ENCODE peak calls at places on chromosomes 6 and 20, in nine cellular contexts. Q is left lung; N is fibroblast of the conjunctiva; K is activated CD4-positive, alpha-beta T cell treated with anti-CD3 and anti-CD28 coated beads for 4 hours; P is NCI-H187; W is iPS DF 19.7; E is T-helper 2 cell treated with Interferon-gamma antibody and Interleukin-4, amounts not matched to agents 5 μg/mL and 100 μg/mL, for 36 hours; X is stimulated activated CD4-positive, alpha-beta T cell treated with anti-CD3 and anti-CD28 coated beads, Interleukin-12 subunit alpha, Interleukin-12 subunit beta, amount 100 ng/mL, for 48 hours; J is T-cell. D is an unnamed sample.

GRCh38 chr6:23446394-23447001 is 679.5 kb upstream of the NRSN1 start:
- DNase-seq in J (no peak), P (peak; percentile 1), W (no peak), X (no peak), K (no peak), Q (no peak), N (peak; percentile 28), E (no peak), D (no peak)

GRCh38 chr6:41573268-41573667 is 27.1 kb downstream of the FOXP4 start:
- DNase-seq in J (no peak), N (no peak), W (no peak), Q (no peak), E (no peak), P (no peak), X (no peak), K (no peak), D (no peak)

GRCh38 chr20:56956536-56956935 is 309.9 kb downstream of the BMP7 start:
- DNase-seq in J (no peak), Q (no peak), N (no peak), E (no peak), W (no peak), X (no peak), K (no peak), P (no peak), D (no peak)

GRCh38 chr6:18477301-18477941 is 90.3 kb downstream of the RNF144B start:
- DNase-seq in E (no peak), P (no peak), X (no peak), W (no peak), J (no peak), K (no peak), N (no peak), Q (no peak), D (no peak)

GRCh38 chr6:55963301-55963700 is 87.9 kb upstream of the BMP5 start:
- DNase-seq in N (no peak), P (no peak), J (no peak), W (no peak), E (no peak), X (no peak), K (no peak), Q (no peak), D (no peak)

GRCh38 chr20:50320910-50321796 is 130.5 kb downstream of the CEBPB start:
- DNase-seq in J (no peak), X (no peak), W (no peak), N (peak; percentile 76), P (no peak), K (no peak), Q (peak; percentile 93), E (peak; percentile 44), D (no peak)

GRCh38 chr6:1381397-1382330 is 7.7 kb upstream of the FOXF2 start:
- DNase-seq in X (peak; percentile 48), N (no peak), W (no peak), P (peak; percentile 13), E (peak; percentile 48), J (peak; percentile 24), K (peak; percentile 54), Q (no peak), D (peak; percentile 48)

GRCh38 chr6:28541996-28542395 is 16.3 kb downstream of the GPX5 start:
- DNase-seq in J (no peak), W (no peak), X (no peak), P (no peak), Q (no peak), K (no peak), N (no peak), E (no peak), D (no peak)

GRCh38 chr6:22681761-22682160 is 112.4 kb downstream of the HDGFL1 start:
- DNase-seq in E (no peak), N (no peak), J (no peak), W (no peak), P (no peak), Q (no peak), K (no peak), X (no peak), D (no peak)

GRCh38 chr20:53839423-53840176 is 230.8 kb downstream of the BCAS1 start:
- DNase-seq in X (no peak), E (peak; percentile 51), W (no peak), P (no peak), Q (peak; percentile 48), K (peak; percentile 55), J (peak; percentile 31), N (no peak), D (peak; percentile 76)

GRCh38 chr6:8436956-8437355 is 1.6 kb upstream of the SLC35B3 start:
- DNase-seq in W (no peak), Q (no peak), P (no peak), J (no peak), N (no peak), K (no peak), X (no peak), E (no peak), D (no peak)

GRCh38 chr6:77740380-77740779 is 87.5 kb downstream of the MEI4 start:
- DNase-seq in N (peak; percentile 6), J (no peak), P (no peak), E (no peak), K (no peak), Q (no peak), W (no peak), X (no peak), D (no peak)

GRCh38 chr20:53344891-53345290 is 248.7 kb downstream of the ZNF217 start:
- DNase-seq in Q (no peak), E (no peak), P (no peak), W (no peak), J (no peak), X (no peak), K (no peak), N (no peak), D (no peak)

GRCh38 chr6:56713285-56713684 is 70.6 kb upstream of the DST start:
- DNase-seq in X (no peak), P (no peak), N (no peak), E (no peak), Q (peak; percentile 60), J (no peak), K (no peak), W (no peak), D (no peak)

GRCh38 chr6:97187951-97188350 is 95.1 kb downstream of the MMS22L start:
- DNase-seq in K (no peak), N (no peak), Q (no peak), W (no peak), P (no peak), X (no peak), E (no peak), J (no peak), D (no peak)

GRCh38 chr6:41085182-41085581 is 12.4 kb downstream of the NFYA start:
- DNase-seq in K (no peak), J (no peak), W (no peak), Q (no peak), N (no peak), X (no peak), P (no peak), E (no peak), D (no peak)

GRCh38 chr6:4936681-4937041 is 67.2 kb downstream of the RPP40 start:
- DNase-seq in E (no peak), W (no peak), Q (no peak), N (peak; percentile 59), K (no peak), J (no peak), X (no peak), P (no peak), D (no peak)

GRCh38 chr6:1766663-1767062 is 156.9 kb downstream of the FOXC1 start:
- DNase-seq in N (no peak), P (no peak), Q (no peak), W (no peak), E (no peak), J (no peak), X (no peak), K (no peak), D (no peak)

GRCh38 chr6:54579011-54579410 is 267.6 kb upstream of the FAM83B start:
- DNase-seq in E (no peak), Q (no peak), P (no peak), W (no peak), K (no peak), N (no peak), J (no peak), X (no peak), D (no peak)

GRCh38 chr20:5621305-5621704 is 128.9 kb upstream of the SHLD1 start:
- DNase-seq in J (no peak), K (no peak), N (no peak), E (no peak), W (no peak), Q (no peak), X (no peak), P (no peak), D (no peak)

GRCh38 chr6:142848969-142849368 is 96.0 kb downstream of the HIVEP2 start:
- DNase-seq in N (no peak), W (no peak), J (no peak), P (no peak), Q (no peak), K (no peak), E (no peak), X (no peak), D (no peak)

GRCh38 chr6:127963495-127963894 is 62.6 kb upstream of the THEMIS start:
- DNase-seq in K (no peak), W (no peak), X (no peak), E (no peak), J (no peak), N (no peak), Q (no peak), P (no peak), D (no peak)

GRCh38 chr6:132952998-132953397 is 138.6 kb downstream of the RPS12 start:
- DNase-seq in W (no peak), K (no peak), J (no peak), P (no peak), X (no peak), N (no peak), E (no peak), Q (no peak), D (no peak)

GRCh38 chr20:1569417-1569861 is 11.9 kb upstream of the SIRPD start:
- DNase-seq in Q (peak; percentile 45), K (no peak), W (no peak), J (no peak), E (no peak), N (no peak), X (no peak), P (no peak), D (no peak)

GRCh38 chr20:56624786-56625681 is 4.1 kb upstream of the TFAP2C start:
- DNase-seq in K (no peak), W (no peak), E (no peak), X (no peak), Q (no peak), P (no peak), J (no peak), N (no peak), D (no peak)

GRCh38 chr6:7880718-7881107 is 29.9 kb downstream of the TXNDC5 start:
- DNase-seq in J (no peak), N (no peak), Q (no peak), W (no peak), E (no peak), X (no peak), P (no peak), K (no peak), D (no peak)

GRCh38 chr6:68054776-68055175 is 580.3 kb upstream of the ADGRB3 start:
- DNase-seq in X (no peak), E (no peak), N (no peak), P (no peak), K (no peak), W (no peak), Q (no peak), J (no peak), D (no peak)

GRCh38 chr6:97205936-97206335 is 77.1 kb downstream of the MMS22L start:
- DNase-seq in N (no peak), X (no peak), W (no peak), Q (no peak), E (no peak), P (no peak), K (no peak), J (no peak), D (no peak)

GRCh38 chr20:48155231-48155630 is 369.9 kb upstream of the SULF2 start:
- DNase-seq in E (no peak), Q (no peak), K (no peak), X (no peak), N (no peak), W (no peak), P (no peak), J (no peak), D (no peak)